ENCODE peak calls at places on chromosomes 12 and 14, in four cellular contexts. One of them, this sample, is unnamed.

GRCh38 chr14:105883066-105884005 is 357.0 kb downstream of the TMEM121 start:
- DNase-seq in lung: no peak
- DNase-seq in astrocyte of the spinal cord: no peak
- DNase-seq in brain microvascular endothelial cell: no peak
- DNase-seq in this sample: no peak

GRCh38 chr14:40213701-40214100 is 781.5 kb upstream of the FBXO33 start:
- DNase-seq in brain microvascular endothelial cell: no peak
- DNase-seq in astrocyte of the spinal cord: no peak
- DNase-seq in lung: no peak
- DNase-seq in this sample: no peak

GRCh38 chr12:57889541-57889989 is 43.0 kb upstream of the CTDSP2 start:
- DNase-seq in lung: peak; percentile 71
- DNase-seq in brain microvascular endothelial cell: peak; percentile 25
- DNase-seq in astrocyte of the spinal cord: peak; percentile 65
- DNase-seq in this sample: no peak

GRCh38 chr12:7497661-7498060 is 5.9 kb downstream of the CD163 start:
- DNase-seq in lung: no peak
- DNase-seq in astrocyte of the spinal cord: peak; percentile 31
- DNase-seq in brain microvascular endothelial cell: no peak
- DNase-seq in this sample: no peak

GRCh38 chr12:101018540-101018939 is 191.5 kb downstream of the SLC5A8 start:
- DNase-seq in brain microvascular endothelial cell: peak; percentile 62
- DNase-seq in lung: no peak
- DNase-seq in astrocyte of the spinal cord: peak; percentile 92
- DNase-seq in this sample: peak; percentile 94

GRCh38 chr12:104460041-104460757 is 3.5 kb downstream of the CHST11 start:
- DNase-seq in astrocyte of the spinal cord: no peak
- DNase-seq in brain microvascular endothelial cell: no peak
- DNase-seq in lung: no peak
- DNase-seq in this sample: no peak

GRCh38 chr14:31256534-31257243 is 49.1 kb upstream of the HECTD1 start:
- DNase-seq in brain microvascular endothelial cell: no peak
- DNase-seq in astrocyte of the spinal cord: no peak
- DNase-seq in lung: no peak
- DNase-seq in this sample: no peak

GRCh38 chr12:119328111-119328510 is 6.4 kb upstream of the CCDC60 start:
- DNase-seq in brain microvascular endothelial cell: no peak
- DNase-seq in astrocyte of the spinal cord: no peak
- DNase-seq in lung: no peak
- DNase-seq in this sample: no peak

GRCh38 chr12:46391630-46392029 is 19.1 kb upstream of the SLC38A2 start:
- DNase-seq in brain microvascular endothelial cell: peak; percentile 65
- DNase-seq in astrocyte of the spinal cord: peak; percentile 51
- DNase-seq in lung: no peak
- DNase-seq in this sample: no peak

GRCh38 chr14:95256011-95256775 is 63.5 kb downstream of the CLMN start:
- DNase-seq in brain microvascular endothelial cell: no peak
- DNase-seq in lung: no peak
- DNase-seq in astrocyte of the spinal cord: no peak
- DNase-seq in this sample: no peak

GRCh38 chr12:1855241-1855640 is 34.9 kb downstream of the LRTM2 start:
- DNase-seq in lung: no peak
- DNase-seq in brain microvascular endothelial cell: no peak
- DNase-seq in astrocyte of the spinal cord: no peak
- DNase-seq in this sample: no peak

GRCh38 chr12:100794441-100795192 is at the start of gene ANO4:
- DNase-seq in brain microvascular endothelial cell: no peak
- DNase-seq in astrocyte of the spinal cord: peak; percentile 37
- DNase-seq in lung: no peak
- DNase-seq in this sample: no peak

GRCh38 chr14:50999726-51000125 is 55.4 kb upstream of the PYGL start:
- DNase-seq in brain microvascular endothelial cell: no peak
- DNase-seq in astrocyte of the spinal cord: no peak
- DNase-seq in lung: no peak
- DNase-seq in this sample: no peak

GRCh38 chr12:58443273-58443980 is 476.9 kb downstream of the LRIG3 start:
- DNase-seq in astrocyte of the spinal cord: no peak
- DNase-seq in lung: no peak
- DNase-seq in brain microvascular endothelial cell: peak; percentile 39
- DNase-seq in this sample: no peak

GRCh38 chr14:76904100-76904739 is 78.0 kb downstream of the LRRC74A start:
- DNase-seq in astrocyte of the spinal cord: peak; percentile 82
- DNase-seq in lung: no peak
- DNase-seq in brain microvascular endothelial cell: peak; percentile 76
- DNase-seq in this sample: no peak

GRCh38 chr12:72272731-72273498 is 745 bp downstream of the TRHDE start:
- DNase-seq in lung: no peak
- DNase-seq in astrocyte of the spinal cord: peak; percentile 58
- DNase-seq in brain microvascular endothelial cell: no peak
- DNase-seq in this sample: no peak

GRCh38 chr12:129606239-129606638 is 297.6 kb downstream of the TMEM132D start:
- DNase-seq in lung: no peak
- DNase-seq in astrocyte of the spinal cord: no peak
- DNase-seq in brain microvascular endothelial cell: no peak
- DNase-seq in this sample: no peak

GRCh38 chr12:27336254-27336653 is 3.6 kb downstream of the BMAL2 start:
- DNase-seq in astrocyte of the spinal cord: no peak
- DNase-seq in brain microvascular endothelial cell: no peak
- DNase-seq in lung: no peak
- DNase-seq in this sample: no peak

GRCh38 chr14:24297190-24297964 is 2.2 kb downstream of the DHRS1 start:
- DNase-seq in brain microvascular endothelial cell: peak; percentile 18
- DNase-seq in lung: no peak
- DNase-seq in astrocyte of the spinal cord: no peak
- DNase-seq in this sample: no peak

GRCh38 chr12:4626543-4626942 is 22.3 kb downstream of the AKAP3 start:
- DNase-seq in brain microvascular endothelial cell: no peak
- DNase-seq in astrocyte of the spinal cord: no peak
- DNase-seq in lung: no peak
- DNase-seq in this sample: no peak

GRCh38 chr12:121085842-121086353 is 46.8 kb upstream of the P2RX7 start:
- DNase-seq in lung: no peak
- DNase-seq in astrocyte of the spinal cord: no peak
- DNase-seq in brain microvascular endothelial cell: no peak
- DNase-seq in this sample: no peak

GRCh38 chr12:77294016-77294415 is 228.6 kb upstream of the E2F7 start:
- DNase-seq in astrocyte of the spinal cord: peak; percentile 61
- DNase-seq in brain microvascular endothelial cell: peak; percentile 20
- DNase-seq in lung: no peak
- DNase-seq in this sample: no peak

GRCh38 chr12:20097561-20097960 is 270.8 kb upstream of the PDE3A start:
- DNase-seq in astrocyte of the spinal cord: peak; percentile 55
- DNase-seq in brain microvascular endothelial cell: peak; percentile 48
- DNase-seq in lung: no peak
- DNase-seq in this sample: peak; percentile 39

GRCh38 chr14:77903233-77903632 is 103.3 kb downstream of the ADCK1 start:
- DNase-seq in lung: no peak
- DNase-seq in astrocyte of the spinal cord: peak; percentile 47
- DNase-seq in brain microvascular endothelial cell: no peak
- DNase-seq in this sample: no peak

GRCh38 chr12:52618866-52619265 is 507 bp upstream of the KRT73 start:
- DNase-seq in brain microvascular endothelial cell: no peak
- DNase-seq in astrocyte of the spinal cord: no peak
- DNase-seq in lung: peak; percentile 11
- DNase-seq in this sample: no peak

GRCh38 chr14:102295301-102295700 is 9.7 kb downstream of the MOK start:
- DNase-seq in astrocyte of the spinal cord: peak; percentile 47
- DNase-seq in lung: no peak
- DNase-seq in brain microvascular endothelial cell: no peak
- DNase-seq in this sample: no peak

GRCh38 chr14:88286309-88286708 is 36.8 kb downstream of the KCNK10 start:
- DNase-seq in astrocyte of the spinal cord: no peak
- DNase-seq in brain microvascular endothelial cell: no peak
- DNase-seq in lung: no peak
- DNase-seq in this sample: no peak

GRCh38 chr14:101889898-101890297 is 74.5 kb upstream of the DYNC1H1 start:
- DNase-seq in lung: no peak
- DNase-seq in brain microvascular endothelial cell: no peak
- DNase-seq in astrocyte of the spinal cord: no peak
- DNase-seq in this sample: no peak

GRCh38 chr12:73947627-73948026 is 590.0 kb upstream of the ATXN7L3B start:
- DNase-seq in astrocyte of the spinal cord: no peak
- DNase-seq in lung: no peak
- DNase-seq in brain microvascular endothelial cell: no peak
- DNase-seq in this sample: no peak

GRCh38 chr14:22099942-22100763 is 426.5 kb upstream of the OR4E1 start:
- DNase-seq in astrocyte of the spinal cord: peak; percentile 51
- DNase-seq in lung: peak; percentile 38
- DNase-seq in brain microvascular endothelial cell: peak; percentile 74
- DNase-seq in this sample: peak; percentile 63

GRCh38 chr12:128671528-128672042 is 152.2 kb downstream of the SLC15A4 start:
- DNase-seq in brain microvascular endothelial cell: no peak
- DNase-seq in lung: no peak
- DNase-seq in astrocyte of the spinal cord: no peak
- DNase-seq in this sample: no peak

GRCh38 chr12:32455607-32456063 is 56.3 kb downstream of the FGD4 start:
- DNase-seq in brain microvascular endothelial cell: peak; percentile 52
- DNase-seq in astrocyte of the spinal cord: peak; percentile 88
- DNase-seq in lung: no peak
- DNase-seq in this sample: peak; percentile 56

GRCh38 chr12:124581299-124581698 is 13.9 kb upstream of the NCOR2 start:
- DNase-seq in lung: no peak
- DNase-seq in astrocyte of the spinal cord: no peak
- DNase-seq in brain microvascular endothelial cell: no peak
- DNase-seq in this sample: no peak

GRCh38 chr12:103268831-103269514 is 226.8 kb downstream of the C12orf42 start:
- DNase-seq in astrocyte of the spinal cord: no peak
- DNase-seq in brain microvascular endothelial cell: no peak
- DNase-seq in lung: no peak
- DNase-seq in this sample: no peak

GRCh38 chr14:91111443-91111842 is 2.4 kb upstream of the DGLUCY start:
- DNase-seq in astrocyte of the spinal cord: no peak
- DNase-seq in brain microvascular endothelial cell: no peak
- DNase-seq in lung: no peak
- DNase-seq in this sample: no peak
- H3K4me3 ChIP-seq in astrocyte of the spinal cord: no peak overlapping the region
- H3K4me3 ChIP-seq in brain microvascular endothelial cell: no peak overlapping the region
- H3K4me3 ChIP-seq in lung: no peak overlapping the region
- H3K4me3 ChIP-seq in this sample: no peak overlapping the region

DNA sequence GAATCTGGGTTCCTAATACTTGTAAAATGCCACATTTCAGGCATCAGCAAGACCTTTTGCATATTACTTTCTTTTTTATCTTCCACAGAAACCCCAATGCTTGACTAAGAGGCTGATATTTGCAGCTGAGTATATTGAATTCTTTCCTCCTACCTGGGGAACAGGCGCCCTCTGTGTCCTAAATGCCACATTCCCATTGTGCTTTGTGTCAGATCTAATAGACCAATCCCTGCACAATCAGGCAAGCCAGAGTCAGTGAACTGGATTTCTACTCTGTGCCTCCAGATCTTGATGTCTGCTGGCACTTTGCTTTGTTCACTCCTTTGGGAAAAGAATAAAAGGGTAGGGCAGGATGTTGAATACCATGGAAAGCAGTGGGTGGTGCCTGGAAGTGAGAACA is 22.4 kb upstream of the TAS2R42 start:
- DNase-seq in brain microvascular endothelial cell: no peak
- DNase-seq in lung: no peak
- DNase-seq in astrocyte of the spinal cord: no peak
- DNase-seq in this sample: no peak
- TF ChIP-seq CTCF in brain microvascular endothelial cell: no peak
- TF ChIP-seq CTCF in lung: no peak
- TF ChIP-seq CTCF in astrocyte of the spinal cord: no peak
- TF ChIP-seq CTCF in this sample: no peak

GRCh38 chr14:20631821-20632389 is 9.6 kb downstream of the OR6S1 start:
- DNase-seq in brain microvascular endothelial cell: peak; percentile 72
- DNase-seq in lung: peak; percentile 51
- DNase-seq in astrocyte of the spinal cord: peak; percentile 61
- DNase-seq in this sample: no peak
- H3K4me3 ChIP-seq in brain microvascular endothelial cell: peak overlapping the region; percentile 61
- H3K4me3 ChIP-seq in lung: no peak overlapping the region
- H3K4me3 ChIP-seq in astrocyte of the spinal cord: peak overlapping the region; percentile 30
- H3K4me3 ChIP-seq in this sample: peak overlapping the region; percentile 57

GRCh38 chr12:191541-191940 is 22.4 kb downstream of the SLC6A12 start:
- DNase-seq in astrocyte of the spinal cord: no peak
- DNase-seq in lung: no peak
- DNase-seq in brain microvascular endothelial cell: no peak
- DNase-seq in this sample: no peak

GRCh38 chr12:186006-186625 is 27.8 kb downstream of the SLC6A12 start:
- DNase-seq in astrocyte of the spinal cord: no peak
- DNase-seq in lung: no peak
- DNase-seq in brain microvascular endothelial cell: no peak
- DNase-seq in this sample: no peak

GRCh38 chr12:190881-191280 is 23.1 kb downstream of the SLC6A12 start:
- DNase-seq in brain microvascular endothelial cell: no peak
- DNase-seq in astrocyte of the spinal cord: no peak
- DNase-seq in lung: no peak
- DNase-seq in this sample: no peak

GRCh38 chr12:189622-189962 is 24.4 kb downstream of the SLC6A12 start:
- DNase-seq in brain microvascular endothelial cell: no peak
- DNase-seq in astrocyte of the spinal cord: no peak
- DNase-seq in lung: no peak
- DNase-seq in this sample: no peak

GRCh38 chr12:188910-189621 is 24.9 kb downstream of the SLC6A12 start:
- DNase-seq in lung: no peak
- DNase-seq in astrocyte of the spinal cord: peak; percentile 39
- DNase-seq in brain microvascular endothelial cell: peak; percentile 24
- DNase-seq in this sample: no peak
- TF ChIP-seq CTCF in lung: peak; percentile 37
- TF ChIP-seq CTCF in astrocyte of the spinal cord: peak; percentile 70
- TF ChIP-seq CTCF in brain microvascular endothelial cell: peak; percentile 64
- TF ChIP-seq CTCF in this sample: peak; percentile 60

GRCh38 chr14:67963545-67963944 is 144.0 kb downstream of the RAD51B start:
- DNase-seq in astrocyte of the spinal cord: no peak
- DNase-seq in lung: no peak
- DNase-seq in brain microvascular endothelial cell: no peak
- DNase-seq in this sample: no peak
- H3K4me3 ChIP-seq in astrocyte of the spinal cord: no peak overlapping the region
- H3K4me3 ChIP-seq in lung: no peak overlapping the region
- H3K4me3 ChIP-seq in brain microvascular endothelial cell: no peak overlapping the region
- H3K4me3 ChIP-seq in this sample: no peak overlapping the region

This sample was measured in retinal pigment epithelial cell.